ENCODE peak calls at places on chromosomes 5 and 9, in eight cellular contexts. I is endothelial cell of umbilical vein, N is A549, X is H9, K is GM23338, J is fibroblast of lung, R is Peyer's patch, D is PC-9. A is an unnamed sample.

GRCh38 chr5:92944903-92945629 is 636.0 kb downstream of the NR2F1-AS1 start:
- DNase-seq in J (peak), D (no peak), N (peak), I (peak), X (no peak), R (no peak), K (no peak), A (no peak)

GRCh38 chr9:84315278-84315877 is 25.2 kb downstream of the SLC28A3 start:
- DNase-seq in K (peak), D (peak), R (peak), N (peak), J (peak), I (peak), X (peak), A (peak)

GRCh38 chr5:128154943-128155342 is 71.4 kb downstream of the SLC12A2 start:
- DNase-seq in K (no peak), D (no peak), I (no peak), N (no peak), J (peak), X (no peak), R (no peak), A (no peak)

GRCh38 chr5:133111299-133111698 is 59.5 kb downstream of the HSPA4 start:
- DNase-seq in J (peak), I (peak), D (peak), R (peak), X (peak), N (peak), K (peak), A (peak)

GRCh38 chr5:39526914-39527477 is 102.2 kb upstream of the DAB2 start:
- DNase-seq in K (peak), D (no peak), J (no peak), N (no peak), X (peak), I (peak), R (no peak), A (no peak)

GRCh38 chr5:126508962-126509279 is 85.7 kb downstream of the GRAMD2B start:
- DNase-seq in D (no peak), N (no peak), X (no peak), K (no peak), R (peak), J (peak), I (peak), A (no peak)

GRCh38 chr9:6818292-6818922 is 60.6 kb downstream of the KDM4C start:
- DNase-seq in J (no peak), N (no peak), D (no peak), K (peak), I (no peak), R (no peak), X (no peak), A (no peak)

GRCh38 chr5:109936996-109937395 is 247.3 kb downstream of the MAN2A1 start:
- DNase-seq in J (no peak), K (no peak), R (no peak), N (no peak), D (no peak), I (no peak), X (no peak), A (no peak)

GRCh38 chr9:962023-962422 is 14.4 kb upstream of the DMRT3 start:
- DNase-seq in N (no peak), D (no peak), R (no peak), X (no peak), J (no peak), I (no peak), K (no peak), A (no peak)

GRCh38 chr5:135141303-135142268 is 107.6 kb upstream of the PITX1 start:
- DNase-seq in K (peak), J (no peak), D (peak), I (no peak), X (no peak), N (peak), R (no peak), A (peak)

GRCh38 chr5:151104795-151105194 is 24.0 kb upstream of the TNIP1 start:
- DNase-seq in R (no peak), X (no peak), D (no peak), I (no peak), J (peak), N (no peak), K (no peak), A (no peak)

GRCh38 chr5:38463634-38464521 is 92.6 kb downstream of the LIFR start:
- DNase-seq in I (peak), R (no peak), D (peak), X (no peak), N (peak), J (peak), K (no peak), A (peak)

GRCh38 chr5:15746833-15747232 is 246.9 kb downstream of the FBXL7 start:
- DNase-seq in I (peak), J (no peak), D (no peak), N (no peak), R (no peak), K (no peak), X (no peak), A (no peak)

GRCh38 chr5:107777161-107777740 is 106.5 kb upstream of the EFNA5 start:
- DNase-seq in X (no peak), R (no peak), J (no peak), D (no peak), I (no peak), N (no peak), K (no peak), A (no peak)

GRCh38 chr5:1411099-1411498 is 34.1 kb downstream of the SLC6A3 start:
- DNase-seq in I (no peak), N (no peak), D (no peak), J (no peak), X (no peak), R (no peak), K (no peak), A (no peak)

GRCh38 chr9:77305622-77306365 is 128.5 kb downstream of the VPS13A start:
- DNase-seq in N (no peak), J (peak), X (no peak), D (no peak), I (no peak), K (no peak), R (no peak), A (peak)

GRCh38 chr5:36521838-36522745 is 84.3 kb upstream of the SLC1A3 start:
- DNase-seq in K (no peak), I (no peak), R (no peak), J (no peak), D (no peak), N (no peak), X (no peak), A (no peak)

GRCh38 chr9:69093471-69094103 is 58.0 kb downstream of the FXN start:
- DNase-seq in K (no peak), X (no peak), J (no peak), I (no peak), N (no peak), R (no peak), D (no peak), A (no peak)

GRCh38 chr5:67209141-67209771 is 12.7 kb upstream of the CD180 start:
- DNase-seq in I (peak), D (peak), X (peak), K (peak), N (peak), R (peak), J (peak), A (peak)

GRCh38 chr9:127555830-127556820 is 56.0 kb upstream of the STXBP1 start:
- DNase-seq in R (peak), I (peak), D (peak), K (no peak), J (peak), N (peak), X (peak), A (peak)

GRCh38 chr5:36948041-36948440 is 71.5 kb downstream of the NIPBL start:
- DNase-seq in J (peak), I (no peak), X (no peak), R (no peak), K (no peak), D (no peak), N (no peak), A (peak)

GRCh38 chr5:141420855-141421488 is at the start of gene PCDHGA11:
- DNase-seq in X (peak), D (peak), R (peak), I (peak), K (peak), J (peak), N (peak), A (no peak)

GRCh38 chr9:68825755-68826500 is 120.9 kb downstream of the PIP5K1B start:
- DNase-seq in K (peak), D (no peak), X (no peak), R (no peak), I (no peak), N (no peak), J (no peak), A (no peak)

GRCh38 chr9:70580593-70581195 is 166.2 kb upstream of the KLF9 start:
- DNase-seq in N (no peak), X (no peak), R (no peak), I (no peak), D (no peak), J (no peak), K (no peak), A (no peak)

GRCh38 chr9:137255448-137256114 is 454 bp downstream of the NELFB start:
- DNase-seq in N (peak), J (peak), I (peak), R (peak), X (peak), K (peak), D (no peak), A (peak)

GRCh38 chr5:98769256-98770157 is 4.0 kb upstream of the RGMB start:
- DNase-seq in R (peak), X (peak), J (peak), D (peak), N (peak), I (peak), K (peak), A (peak)

GRCh38 chr9:22308177-22308576 is 138.4 kb upstream of the DMRTA1 start:
- DNase-seq in R (no peak), X (no peak), N (peak), J (no peak), K (no peak), I (no peak), D (no peak), A (no peak)

GRCh38 chr9:137441289-137441934 is at the start of gene ENTPD8:
- DNase-seq in I (no peak), D (peak), J (no peak), X (peak), N (peak), K (peak), R (no peak), A (peak)

GRCh38 chr5:148388692-148389091 is 4.9 kb downstream of the FBXO38 start:
- DNase-seq in R (no peak), K (no peak), D (no peak), N (no peak), X (no peak), I (no peak), J (peak), A (no peak)

GRCh38 chr9:127930298-127931091 is at the start of gene PIP5KL1:
- DNase-seq in J (peak), D (peak), I (peak), N (peak), X (peak), R (peak), K (peak), A (peak)

GRCh38 chr5:179403426-179404147 is 58.3 kb upstream of the ADAMTS2 start:
- DNase-seq in D (no peak), K (no peak), J (no peak), N (no peak), R (no peak), X (peak), I (no peak), A (no peak)

GRCh38 chr9:108534741-108535140 is 321.0 kb downstream of the ACTL7B start:
- DNase-seq in I (no peak), R (no peak), N (no peak), K (no peak), J (peak), X (no peak), D (no peak), A (peak)

GRCh38 chr5:180071418-180072255 is at the start of gene RNF130:
- DNase-seq in X (peak), J (peak), I (peak), R (peak), N (peak), D (peak), K (peak), A (peak)

GRCh38 chr5:59763545-59763944 is 130.0 kb downstream of the PDE4D start:
- DNase-seq in K (no peak), R (no peak), I (peak), X (no peak), J (no peak), N (no peak), D (no peak), A (no peak)

GRCh38 chr9:129624947-129625346 is 1.0 kb upstream of the NTMT1 start:
- DNase-seq in K (no peak), N (no peak), D (no peak), R (no peak), J (no peak), I (no peak), X (no peak), A (no peak)

GRCh38 chr9:131422241-131422792 is 28.4 kb downstream of the PRRC2B start:
- DNase-seq in X (no peak), I (peak), K (no peak), D (peak), R (no peak), J (no peak), N (peak), A (peak)

GRCh38 chr5:124301850-124302249 is 444.6 kb downstream of the ZNF608 start:
- DNase-seq in X (no peak), R (no peak), I (no peak), J (peak), K (no peak), N (no peak), D (no peak), A (no peak)

GRCh38 chr5:171989946-171990712 is 16.3 kb downstream of the FBXW11 start:
- DNase-seq in R (no peak), N (no peak), D (no peak), I (no peak), K (no peak), X (no peak), J (no peak), A (no peak)

GRCh38 chr9:112878752-112879151 is 11.9 kb downstream of the SLC46A2 start:
- DNase-seq in R (no peak), J (no peak), K (no peak), I (no peak), N (no peak), D (no peak), X (no peak), A (no peak)

GRCh38 chr9:13049223-13049622 is 230.3 kb downstream of the MPDZ start:
- DNase-seq in I (no peak), X (no peak), J (no peak), K (peak), R (no peak), D (no peak), N (no peak), A (no peak)
- H3K27ac ChIP-seq in I (no peak), X (no peak), J (no peak), K (no peak), R (no peak), D (no peak), N (no peak), A (no peak)

DNA sequence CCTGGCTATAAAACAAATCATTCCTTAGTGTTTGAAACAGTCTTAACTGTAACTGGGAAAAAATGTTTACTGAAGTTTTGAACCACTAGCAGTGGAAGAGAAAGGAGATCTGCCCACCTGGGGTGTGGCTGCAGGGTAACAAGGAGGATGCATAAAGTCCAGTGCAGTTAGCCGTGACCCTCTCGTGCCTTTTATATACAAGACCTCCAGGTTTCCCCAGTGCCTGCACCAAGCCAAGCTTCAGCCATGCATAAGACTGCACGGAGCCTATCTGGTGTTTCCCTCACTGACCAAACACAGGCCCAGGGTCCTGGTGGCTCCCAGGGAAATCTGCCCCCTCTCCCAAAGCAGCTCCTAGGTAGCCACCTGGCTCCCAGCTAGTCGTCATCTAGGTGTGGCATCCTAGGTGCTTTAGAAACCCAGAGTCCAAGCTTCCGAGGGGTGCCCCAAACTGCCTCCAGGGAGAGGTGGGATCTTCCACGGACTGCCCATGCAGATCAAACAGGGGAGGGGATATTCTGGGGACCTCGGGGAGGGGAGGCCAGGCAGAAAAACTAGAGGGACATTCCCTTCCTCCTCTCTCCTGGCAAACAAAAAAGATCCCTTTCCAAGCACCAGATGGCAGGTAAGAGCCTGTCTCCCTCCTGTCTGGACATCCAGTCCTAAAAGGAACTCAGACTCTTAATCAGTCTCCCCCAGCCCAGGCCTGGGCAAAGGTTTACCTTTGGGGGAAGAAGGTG is 2.7 kb downstream of the SHB start:
- DNase-seq in I (no peak), N (no peak), J (no peak), R (no peak), K (peak), D (no peak), X (no peak), A (peak)
- TF ChIP-seq CTCF in I (peak), N (no peak), J (no peak), R (peak), K (peak), D (no peak), X (peak), A (peak)

DNA sequence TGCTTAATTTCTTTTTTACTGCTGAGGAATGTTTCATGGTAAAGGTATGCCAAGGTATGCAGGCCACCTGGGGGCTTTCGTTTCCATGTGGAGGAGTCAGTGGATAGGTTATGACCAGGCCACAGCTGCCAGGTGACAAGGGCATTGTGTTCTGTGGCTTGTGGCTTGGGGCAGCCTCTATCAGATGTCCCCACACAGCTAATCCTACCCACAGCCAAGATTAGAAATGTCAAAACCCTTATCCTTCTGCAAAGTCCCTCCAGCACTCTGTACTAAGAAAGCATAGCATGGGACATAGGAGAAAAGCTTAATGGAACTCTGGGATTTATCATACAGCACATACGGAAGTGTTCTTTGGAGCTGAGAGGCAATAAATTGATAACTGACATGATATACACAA is 171.2 kb upstream of the S1PR3 start:
- DNase-seq in K (no peak), D (peak), X (no peak), R (no peak), J (no peak), N (no peak), I (no peak), A (no peak)
- H3K27ac ChIP-seq in K (no peak), D (no peak), X (no peak), R (no peak), J (no peak), N (no peak), I (no peak), A (no peak)

GRCh38 chr9:34246453-34246852 is 67.6 kb downstream of the UBAP1 start:
- DNase-seq in N (no peak), D (no peak), R (no peak), J (no peak), X (no peak), K (no peak), I (no peak), A (no peak)
- TF ChIP-seq CTCF in N (no peak), D (no peak), R (no peak), J (no peak), X (no peak), K (no peak), I (no peak), A (no peak)

GRCh38 chr5:43369651-43370050 is 42.5 kb downstream of the CCL28 start:
- DNase-seq in N (no peak), I (no peak), D (no peak), R (no peak), X (no peak), J (no peak), K (no peak), A (no peak)
- H3K27ac ChIP-seq in N (no peak), I (no peak), D (no peak), R (no peak), X (no peak), J (no peak), K (no peak), A (no peak)

DNA sequence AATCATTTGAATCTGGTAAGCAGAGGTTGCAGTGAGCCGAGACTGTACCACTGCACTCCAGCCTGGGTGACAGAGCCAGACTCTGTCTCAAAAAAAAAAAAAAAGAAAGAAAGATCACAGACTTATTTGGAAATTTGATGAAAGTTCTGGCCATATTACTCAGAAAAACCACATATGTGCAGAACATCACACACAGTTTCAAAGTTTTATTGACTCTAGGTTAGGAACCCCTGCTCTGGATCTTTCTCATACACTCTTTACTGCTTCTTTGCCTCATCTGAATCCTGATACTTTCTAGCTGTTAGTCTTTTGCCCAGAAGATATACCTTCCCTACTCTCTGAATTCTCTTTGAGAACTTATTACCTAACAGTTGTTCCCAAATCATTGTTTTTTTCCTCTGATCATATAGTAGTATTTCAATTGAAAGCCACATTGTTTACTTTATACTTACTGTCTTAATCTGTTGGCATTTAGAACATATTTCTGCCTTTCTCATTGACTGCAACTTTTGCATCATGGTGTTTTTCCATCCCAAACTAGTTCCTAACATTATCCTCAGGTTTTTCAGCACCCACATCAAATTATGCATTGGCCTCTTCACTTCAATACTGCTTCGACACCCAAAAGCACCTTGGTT is 68.7 kb downstream of the LNPEP start:
- DNase-seq in N (no peak), I (no peak), X (no peak), K (no peak), J (peak), R (no peak), D (no peak), A (no peak)
- TF ChIP-seq CTCF in N (no peak), I (no peak), X (no peak), K (no peak), J (no peak), R (no peak), D (no peak), A (no peak)

DNA sequence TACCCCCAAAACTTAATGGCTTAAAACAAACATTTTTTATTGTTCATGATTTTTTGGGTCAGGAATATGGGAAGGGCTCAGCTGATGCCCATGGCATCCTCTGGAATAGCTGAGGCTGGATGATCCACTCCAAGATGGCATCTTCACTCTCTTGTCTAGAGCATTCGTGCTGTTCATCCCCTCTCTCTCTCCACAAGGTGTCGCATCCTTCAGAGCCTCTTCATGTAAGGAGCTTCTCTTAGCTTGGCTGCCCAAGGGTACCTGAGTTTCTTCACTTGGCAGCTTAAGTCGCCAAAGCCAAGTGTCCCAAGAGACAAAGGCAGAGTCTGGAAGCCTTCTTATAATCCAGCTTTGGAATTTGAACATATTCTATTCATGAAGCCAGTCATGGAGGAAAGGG is 294.7 kb downstream of the CHSY3 start:
- DNase-seq in N (peak), R (no peak), J (peak), I (peak), X (peak), D (no peak), K (peak), A (peak)
- H3K27ac ChIP-seq in N (no peak), R (no peak), J (no peak), I (no peak), X (no peak), D (no peak), K (no peak), A (no peak)